ENCODE peak calls at places on chromosome 9, in nine cellular contexts. Y is body of pancreas, E is heart left ventricle, R is IMR-90, S is HCT116, O is A549, N is HepG2, K is right lobe of liver, T is GM12878. I is an unnamed sample.

GRCh38 chr9:84669293-84670105 is at the start of gene NTRK2:
- ATAC-seq in O (peak; percentile 30), T (peak; percentile 14), K (no peak), R (no peak), S (no peak), N (peak; percentile 60), E (peak; percentile 35), Y (peak; percentile 49), I (no peak)

GRCh38 chr9:23820731-23821399 is 5.2 kb downstream of the ELAVL2 start:
- ATAC-seq in R (no peak), E (no peak), Y (no peak), T (no peak), K (no peak), S (no peak), N (no peak), O (no peak), I (peak; percentile 26)

GRCh38 chr9:84917366-84918063 is 248.0 kb downstream of the NTRK2 start:
- ATAC-seq in E (no peak), T (peak; percentile 52), S (no peak), O (no peak), K (no peak), Y (no peak), N (no peak), R (no peak), I (no peak)

GRCh38 chr9:33129251-33129885 is 37.8 kb downstream of the B4GALT1 start:
- ATAC-seq in K (no peak), T (no peak), O (no peak), Y (no peak), E (no peak), N (no peak), S (no peak), R (no peak), I (no peak)

GRCh38 chr9:31700252-31701045 is 684.0 kb upstream of the ACO1 start:
- ATAC-seq in Y (no peak), S (no peak), E (no peak), K (no peak), O (no peak), N (no peak), R (no peak), T (no peak), I (no peak)

GRCh38 chr9:79868532-79869189 is 296.9 kb downstream of the TLE4 start:
- ATAC-seq in K (peak; percentile 50), R (no peak), E (peak; percentile 50), Y (no peak), S (no peak), O (no peak), N (no peak), T (no peak), I (peak; percentile 75)

GRCh38 chr9:92969516-92970466 is 22.5 kb downstream of the FGD3 start:
- ATAC-seq in E (no peak), N (no peak), Y (no peak), O (no peak), S (no peak), T (no peak), K (no peak), R (no peak), I (no peak)

GRCh38 chr9:98850851-98851729 is 43.6 kb downstream of the GALNT12 start:
- ATAC-seq in Y (no peak), S (no peak), O (no peak), K (no peak), N (no peak), R (no peak), E (no peak), T (no peak), I (no peak)

GRCh38 chr9:69961834-69962233 is 81.8 kb upstream of the MAMDC2 start:
- ATAC-seq in Y (no peak), O (no peak), N (no peak), E (no peak), S (no peak), T (no peak), K (no peak), R (peak; percentile 30), I (no peak)

GRCh38 chr9:104747565-104748358 is at the start of gene NIPSNAP3A:
- ATAC-seq in R (peak; percentile 96), N (peak; percentile 94), K (peak; percentile 95), E (peak; percentile 97), Y (peak; percentile 89), S (peak; percentile 90), O (peak; percentile 97), T (peak; percentile 91), I (peak; percentile 92)
- TF ChIP-seq POLR2A in R (peak; percentile 42), N (peak; percentile 46), K (peak; percentile 57), E (peak; percentile 60), Y (peak; percentile 60), S (no peak), O (peak; percentile 51), T (peak; percentile 84), I (peak; percentile 47)

GRCh38 chr9:2241875-2242741 is 227.0 kb downstream of the SMARCA2 start:
- ATAC-seq in R (peak; percentile 99), N (peak; percentile 93), O (peak; percentile 95), E (peak; percentile 96), Y (peak; percentile 96), T (peak; percentile 94), S (peak; percentile 92), K (peak; percentile 96), I (peak; percentile 94)
- TF ChIP-seq POLR2A in R (no peak), N (no peak), O (peak; percentile 82), E (peak; percentile 41), Y (no peak), T (peak; percentile 47), S (peak; percentile 37), K (peak; percentile 36), I (no peak)

GRCh38 chr9:97038551-97038908 is 412 bp downstream of the CTSV start:
- ATAC-seq in K (peak; percentile 7), S (no peak), O (peak; percentile 26), N (no peak), T (peak; percentile 12), R (no peak), E (no peak), Y (no peak), I (no peak)

GRCh38 chr9:97041898-97042297 is 3.0 kb upstream of the CTSV start:
- ATAC-seq in E (no peak), K (no peak), N (no peak), Y (no peak), S (no peak), O (no peak), T (no peak), R (no peak), I (no peak)

GRCh38 chr9:97038909-97039781 is at the start of gene CTSV:
- ATAC-seq in E (peak; percentile 100), Y (peak; percentile 100), K (peak; percentile 100), O (peak; percentile 100), R (peak; percentile 100), T (peak; percentile 99), N (peak; percentile 99), S (peak; percentile 99), I (peak; percentile 99)
- TF ChIP-seq POLR2A in E (peak; percentile 26), Y (peak; percentile 27), K (peak; percentile 25), O (peak; percentile 53), R (no peak), T (no peak), N (peak; percentile 27), S (peak; percentile 78), I (no peak)

GRCh38 chr9:128771745-128772519 is at the start of gene ZER1:
- ATAC-seq in O (peak; percentile 96), K (peak; percentile 99), Y (peak; percentile 97), N (peak; percentile 95), T (peak; percentile 96), S (peak; percentile 92), R (peak; percentile 96), E (peak; percentile 98), I (peak; percentile 99)
- TF ChIP-seq POLR2A in O (peak; percentile 30), K (peak; percentile 80), Y (peak; percentile 53), N (peak; percentile 27), T (peak; percentile 84), S (no peak), R (peak; percentile 15), E (peak; percentile 80), I (peak; percentile 81)

GRCh38 chr9:127569819-127570401 is 42.2 kb upstream of the STXBP1 start:
- ATAC-seq in T (peak; percentile 66), Y (peak; percentile 5), K (no peak), R (no peak), O (peak; percentile 27), S (no peak), N (peak; percentile 26), E (no peak), I (no peak)
- TF ChIP-seq POLR2A in T (no peak), Y (no peak), K (no peak), R (no peak), O (no peak), S (no peak), N (no peak), E (no peak), I (no peak)

DNA sequence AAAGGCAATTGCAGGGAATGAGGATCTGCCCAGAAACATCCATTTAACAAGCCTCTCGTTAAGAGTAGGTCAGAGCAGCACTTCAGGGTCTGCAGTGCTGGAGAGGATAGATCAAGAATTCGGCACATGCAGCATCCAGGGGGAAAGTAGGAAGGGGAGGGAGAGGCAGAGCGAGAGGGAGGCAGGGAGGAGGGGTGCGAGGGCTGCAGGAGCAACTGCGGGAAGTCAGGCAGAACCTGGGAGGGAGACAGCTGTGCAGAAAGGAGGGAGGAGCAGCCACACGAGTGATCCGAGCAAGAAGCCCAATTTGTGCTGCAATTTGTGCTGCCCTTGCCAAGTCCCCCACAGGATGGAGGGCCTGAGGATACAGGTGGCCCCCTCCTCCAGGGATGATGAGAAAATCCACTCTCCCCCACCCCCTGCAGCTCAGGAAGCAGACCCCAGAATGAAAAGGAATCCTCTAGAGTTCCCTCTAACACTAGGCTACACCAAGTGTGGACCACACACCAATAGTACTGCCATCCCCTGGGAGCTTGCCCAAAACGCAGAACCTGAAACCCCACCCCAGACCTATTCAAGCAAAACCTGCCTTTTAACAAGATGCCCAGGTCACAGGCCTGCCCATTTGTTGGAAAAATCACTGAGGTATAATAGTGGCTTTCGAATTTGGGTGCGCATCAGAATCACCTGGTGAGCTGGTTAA is 62.1 kb downstream of the EPB41L4B start:
- ATAC-seq in S (no peak), R (no peak), N (no peak), K (no peak), T (no peak), O (no peak), E (no peak), Y (no peak), I (no peak)
- TF ChIP-seq POLR2A in S (no peak), R (no peak), N (no peak), K (no peak), T (no peak), O (no peak), E (no peak), Y (no peak), I (no peak)

DNA sequence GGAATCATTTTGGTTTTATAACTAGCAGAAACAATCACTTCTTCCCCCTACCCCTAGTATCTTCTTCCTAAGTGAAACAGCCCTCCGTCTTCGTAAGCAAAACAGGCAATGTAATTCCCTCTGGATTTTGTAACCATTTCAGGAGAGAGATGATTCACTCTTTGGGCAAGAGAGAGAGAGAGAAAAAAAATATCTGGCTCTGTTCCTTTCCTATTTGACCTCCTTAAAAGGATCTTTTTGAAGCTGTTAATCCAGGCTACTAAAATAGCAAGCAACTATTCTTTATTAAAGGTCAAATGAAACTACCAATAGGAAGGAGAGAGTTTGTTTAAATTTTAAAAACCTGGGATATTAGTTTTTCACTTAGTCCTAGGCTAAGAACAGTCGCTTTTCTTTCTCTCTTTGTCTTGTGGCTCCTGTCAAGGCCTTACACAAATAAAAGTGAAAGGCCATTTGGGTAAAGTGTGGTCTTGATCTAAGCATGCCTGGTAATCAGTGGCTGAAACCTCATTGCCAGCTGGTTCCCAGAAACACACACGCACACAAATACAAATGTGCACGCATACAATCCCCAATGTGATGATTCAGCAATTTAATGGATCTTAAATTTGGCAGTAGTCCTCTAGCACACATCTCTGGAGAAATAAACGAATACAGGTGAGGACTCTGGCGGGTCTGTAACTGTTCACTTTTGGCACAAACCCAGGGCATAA is 70.2 kb downstream of the PRUNE2 start:
- ATAC-seq in R (peak; percentile 90), N (no peak), Y (peak; percentile 35), K (no peak), S (no peak), T (no peak), E (peak; percentile 88), O (peak; percentile 61), I (peak; percentile 92)
- TF ChIP-seq POLR2A in R (peak; percentile 29), N (no peak), Y (no peak), K (no peak), S (no peak), T (no peak), E (no peak), O (no peak), I (peak; percentile 48)